ENCODE peak calls at places on chromosome 20, in six cellular contexts. E, D, B, P, K and L are unnamed samples.

GRCh38 chr20:59623583-59623982 is 19.2 kb downstream of the PHACTR3 start:
- DNase-seq in E (no peak), D (no peak), B (no peak), P (no peak), K (no peak), L (no peak)

GRCh38 chr20:63176448-63177133 is 39.3 kb downstream of the YTHDF1 start:
- DNase-seq in E (no peak), D (no peak), B (no peak), P (no peak), K (no peak), L (no peak)

GRCh38 chr20:41330941-41331340 is 9.7 kb upstream of the LPIN3 start:
- DNase-seq in E (no peak), D (no peak), B (no peak), P (no peak), K (no peak), L (no peak)

GRCh38 chr20:47985092-47985850 is 200.0 kb upstream of the SULF2 start:
- DNase-seq in E (no peak), D (peak), B (peak), P (peak), K (no peak), L (no peak)

GRCh38 chr20:62940875-62941274 is 2.9 kb downstream of the GID8 start:
- DNase-seq in E (no peak), D (no peak), B (no peak), P (no peak), K (no peak), L (no peak)

GRCh38 chr20:18190466-18191233 is 53.0 kb downstream of the KAT14 start:
- DNase-seq in E (no peak), D (no peak), B (no peak), P (no peak), K (no peak), L (no peak)

GRCh38 chr20:20803011-20803410 is 90.6 kb upstream of the RALGAPA2 start:
- DNase-seq in E (no peak), D (no peak), B (no peak), P (no peak), K (no peak), L (no peak)

GRCh38 chr20:42138711-42139110 is 520.5 kb upstream of the CHD6 start:
- DNase-seq in E (no peak), D (no peak), B (no peak), P (no peak), K (no peak), L (no peak)

GRCh38 chr20:43563429-43563828 is 4.6 kb downstream of the SGK2 start:
- DNase-seq in E (no peak), D (no peak), B (no peak), P (no peak), K (no peak), L (no peak)

GRCh38 chr20:56595746-56596478 is 33.2 kb upstream of the TFAP2C start:
- DNase-seq in E (no peak), D (no peak), B (no peak), P (no peak), K (no peak), L (no peak)

GRCh38 chr20:31839782-31840487 is 5.5 kb downstream of the FOXS1 start:
- DNase-seq in E (no peak), D (no peak), B (no peak), P (no peak), K (no peak), L (no peak)

GRCh38 chr20:50598074-50598473 is 87.9 kb downstream of the PTPN1 start:
- DNase-seq in E (no peak), D (no peak), B (no peak), P (no peak), K (no peak), L (no peak)

GRCh38 chr20:51923611-51924010 is 121.3 kb upstream of the SALL4 start:
- DNase-seq in E (no peak), D (no peak), B (no peak), P (no peak), K (no peak), L (no peak)

GRCh38 chr20:13525225-13525940 is 113.3 kb downstream of the TASP1 start:
- DNase-seq in E (no peak), D (peak), B (peak), P (no peak), K (peak), L (no peak)

GRCh38 chr20:50471231-50471630 is 39.0 kb upstream of the PTPN1 start:
- DNase-seq in E (no peak), D (no peak), B (no peak), P (no peak), K (no peak), L (no peak)

GRCh38 chr20:35131953-35132352 is 15.2 kb downstream of the EDEM2 start:
- DNase-seq in E (no peak), D (no peak), B (no peak), P (no peak), K (no peak), L (no peak)

GRCh38 chr20:25072226-25072811 is 9.6 kb downstream of the VSX1 start:
- DNase-seq in E (no peak), D (no peak), B (no peak), P (no peak), K (no peak), L (no peak)

GRCh38 chr20:39983655-39984054 is 705.4 kb downstream of the MAFB start:
- DNase-seq in E (no peak), D (no peak), B (no peak), P (no peak), K (no peak), L (no peak)

GRCh38 chr20:62258499-62259293 is 20.4 kb downstream of the OSBPL2 start:
- DNase-seq in E (no peak), D (peak), B (peak), P (no peak), K (peak), L (no peak)

GRCh38 chr20:41261790-41262717 is 55.5 kb downstream of the ZHX3 start:
- DNase-seq in E (no peak), D (no peak), B (peak), P (no peak), K (no peak), L (no peak)

GRCh38 chr20:1293641-1294379 is 27.7 kb downstream of the SNPH start:
- DNase-seq in E (no peak), D (no peak), B (no peak), P (peak), K (no peak), L (no peak)

GRCh38 chr20:15440249-15440820 is 1102.9 kb upstream of the FLRT3 start:
- DNase-seq in E (no peak), D (no peak), B (no peak), P (no peak), K (no peak), L (no peak)

GRCh38 chr20:32567384-32568178 is 17.6 kb downstream of the NOL4L start:
- DNase-seq in E (no peak), D (no peak), B (no peak), P (no peak), K (no peak), L (no peak)

GRCh38 chr20:1327241-1327653 is 1.7 kb downstream of the SDCBP2 start:
- DNase-seq in E (peak), D (peak), B (peak), P (no peak), K (no peak), L (no peak)

GRCh38 chr20:32516985-32517873 is 67.9 kb downstream of the NOL4L start:
- DNase-seq in E (no peak), D (no peak), B (no peak), P (no peak), K (no peak), L (no peak)

GRCh38 chr20:55472704-55473103 is 532.6 kb downstream of the CBLN4 start:
- DNase-seq in E (no peak), D (no peak), B (no peak), P (no peak), K (no peak), L (no peak)

GRCh38 chr20:50338479-50339195 is 148.0 kb downstream of the CEBPB start:
- DNase-seq in E (no peak), D (peak), B (no peak), P (no peak), K (no peak), L (peak)

GRCh38 chr20:51487525-51488279 is 54.8 kb downstream of the NFATC2 start:
- DNase-seq in E (no peak), D (peak), B (peak), P (no peak), K (peak), L (no peak)

GRCh38 chr20:58695895-58696375 is 3.3 kb downstream of the NPEPL1 start:
- DNase-seq in E (no peak), D (no peak), B (no peak), P (no peak), K (no peak), L (no peak)

GRCh38 chr20:9417665-9418064 is 96.7 kb upstream of the LAMP5 start:
- DNase-seq in E (no peak), D (no peak), B (no peak), P (no peak), K (no peak), L (no peak)

GRCh38 chr20:24802286-24802820 is 146.7 kb upstream of the CST7 start:
- DNase-seq in E (no peak), D (no peak), B (no peak), P (no peak), K (no peak), L (no peak)

GRCh38 chr20:6626805-6627204 is 140.7 kb upstream of the BMP2 start:
- DNase-seq in E (no peak), D (no peak), B (no peak), P (no peak), K (no peak), L (no peak)

GRCh38 chr20:3276400-3277015 is 37.5 kb upstream of the SLC4A11 start:
- DNase-seq in E (no peak), D (peak), B (no peak), P (no peak), K (no peak), L (peak)

GRCh38 chr20:33659341-33660034 is 2.6 kb upstream of the C20orf144 start:
- DNase-seq in E (no peak), D (no peak), B (no peak), P (no peak), K (no peak), L (no peak)

GRCh38 chr20:3223937-3224680 is 14.8 kb downstream of the ITPA start:
- DNase-seq in E (no peak), D (no peak), B (no peak), P (no peak), K (no peak), L (no peak)